ENCODE peak calls at places on chromosomes 11 and 22, in seven cellular contexts. One of them, this sample, is unnamed.

GRCh38 chr11:128411149-128411548 is 176.2 kb downstream of the ETS1 start:
- DNase-seq in HTR-8/SVneo: no peak
- DNase-seq in Kasumi-1: no peak
- DNase-seq in CD4-positive, CD25-positive, alpha-beta regulatory T cell: no peak
- DNase-seq in HT1080: no peak
- DNase-seq in fibroblast of pulmonary artery: no peak
- DNase-seq in progenitor cell of endocrine pancreas: no peak
- DNase-seq in this sample: no peak

GRCh38 chr11:59174664-59175033 is 2.7 kb downstream of the DTX4 start:
- DNase-seq in CD4-positive, CD25-positive, alpha-beta regulatory T cell: no peak
- DNase-seq in fibroblast of pulmonary artery: peak
- DNase-seq in progenitor cell of endocrine pancreas: no peak
- DNase-seq in HTR-8/SVneo: no peak
- DNase-seq in Kasumi-1: no peak
- DNase-seq in HT1080: peak
- DNase-seq in this sample: no peak

GRCh38 chr22:33579448-33580093 is 340.7 kb downstream of the LARGE1 start:
- DNase-seq in CD4-positive, CD25-positive, alpha-beta regulatory T cell: no peak
- DNase-seq in HT1080: peak
- DNase-seq in fibroblast of pulmonary artery: peak
- DNase-seq in progenitor cell of endocrine pancreas: peak
- DNase-seq in HTR-8/SVneo: no peak
- DNase-seq in Kasumi-1: no peak
- DNase-seq in this sample: no peak

GRCh38 chr22:40418366-40419201 is 48.2 kb downstream of the SGSM3 start:
- DNase-seq in Kasumi-1: peak
- DNase-seq in HT1080: no peak
- DNase-seq in progenitor cell of endocrine pancreas: no peak
- DNase-seq in CD4-positive, CD25-positive, alpha-beta regulatory T cell: no peak
- DNase-seq in HTR-8/SVneo: no peak
- DNase-seq in fibroblast of pulmonary artery: no peak
- DNase-seq in this sample: no peak

GRCh38 chr11:46712874-46713576 is 6.0 kb upstream of the F2 start:
- DNase-seq in CD4-positive, CD25-positive, alpha-beta regulatory T cell: no peak
- DNase-seq in fibroblast of pulmonary artery: no peak
- DNase-seq in HT1080: no peak
- DNase-seq in HTR-8/SVneo: no peak
- DNase-seq in progenitor cell of endocrine pancreas: no peak
- DNase-seq in Kasumi-1: no peak
- DNase-seq in this sample: no peak

GRCh38 chr11:112697371-112697770 is 263.8 kb upstream of the NCAM1 start:
- DNase-seq in HTR-8/SVneo: no peak
- DNase-seq in progenitor cell of endocrine pancreas: no peak
- DNase-seq in fibroblast of pulmonary artery: no peak
- DNase-seq in CD4-positive, CD25-positive, alpha-beta regulatory T cell: no peak
- DNase-seq in HT1080: no peak
- DNase-seq in Kasumi-1: no peak
- DNase-seq in this sample: no peak

GRCh38 chr11:13486926-13487660 is 8.7 kb downstream of the PTH start:
- DNase-seq in fibroblast of pulmonary artery: peak
- DNase-seq in progenitor cell of endocrine pancreas: peak
- DNase-seq in HT1080: peak
- DNase-seq in HTR-8/SVneo: no peak
- DNase-seq in Kasumi-1: no peak
- DNase-seq in CD4-positive, CD25-positive, alpha-beta regulatory T cell: peak
- DNase-seq in this sample: peak

GRCh38 chr11:133082851-133083488 is 449.3 kb downstream of the OPCML start:
- DNase-seq in HTR-8/SVneo: peak
- DNase-seq in Kasumi-1: no peak
- DNase-seq in HT1080: peak
- DNase-seq in progenitor cell of endocrine pancreas: peak
- DNase-seq in CD4-positive, CD25-positive, alpha-beta regulatory T cell: peak
- DNase-seq in fibroblast of pulmonary artery: peak
- DNase-seq in this sample: peak